ENCODE peak calls at places on chromosomes 7 and 10, in ten cellular contexts. Q is RWPE1, I is IMR-90, X is NCI-H1694, W is activated gamma-delta T cell, J is NCI-H1105, F is GM19239, K is uterus, N is amniotic epithelial cell, Z is T-helper 2 cell. Y is an unnamed sample.

GRCh38 chr10:107914450-107915276 is 750.2 kb upstream of the SORCS1 start:
- DNase-seq in I (no peak), J (no peak), Z (no peak), F (no peak), Q (peak), W (peak), X (no peak), K (no peak), N (no peak), Y (no peak)

GRCh38 chr10:132927824-132928223 is 14.5 kb downstream of the CFAP46 start:
- DNase-seq in X (no peak), W (no peak), Q (no peak), J (no peak), F (no peak), K (no peak), Z (no peak), I (no peak), N (no peak), Y (no peak)

GRCh38 chr10:36109399-36110023 is 467.4 kb upstream of the FZD8 start:
- DNase-seq in Z (no peak), W (no peak), F (no peak), Q (no peak), N (no peak), X (no peak), K (no peak), I (no peak), J (no peak), Y (no peak)

GRCh38 chr10:126063353-126063791 is 167.0 kb downstream of the FANK1 start:
- DNase-seq in N (peak), K (no peak), J (no peak), I (peak), X (no peak), Q (peak), Z (no peak), F (no peak), W (no peak), Y (no peak)

GRCh38 chr10:122348512-122348911 is 26.0 kb upstream of the PLEKHA1 start:
- DNase-seq in I (no peak), Z (no peak), K (no peak), F (no peak), X (no peak), Q (no peak), J (peak), N (no peak), W (no peak), Y (no peak)

GRCh38 chr7:92177362-92177761 is 1.6 kb downstream of the LRRD1 start:
- DNase-seq in K (no peak), X (no peak), I (peak), Q (no peak), N (peak), W (no peak), F (no peak), Z (no peak), J (no peak), Y (no peak)

GRCh38 chr10:52312999-52313349 is 1.1 kb upstream of the DKK1 start:
- DNase-seq in X (no peak), I (peak), N (peak), Z (no peak), F (no peak), J (no peak), K (no peak), Q (no peak), W (no peak), Y (no peak)

GRCh38 chr10:119655566-119656001 is 4.4 kb downstream of the BAG3 start:
- DNase-seq in Z (no peak), X (no peak), I (peak), Q (peak), N (peak), W (no peak), J (no peak), K (peak), F (no peak), Y (peak)

GRCh38 chr10:107085661-107086525 is 78.6 kb downstream of the SORCS1 start:
- DNase-seq in Q (no peak), I (no peak), X (no peak), F (no peak), Z (no peak), J (no peak), K (no peak), N (no peak), W (no peak), Y (no peak)

GRCh38 chr7:47266131-47266706 is 315.7 kb downstream of the TNS3 start:
- DNase-seq in I (peak), K (peak), J (peak), X (peak), F (peak), N (peak), Z (no peak), Q (peak), W (no peak), Y (no peak)

GRCh38 chr10:45495438-45496152 is 121.6 kb downstream of the ALOX5 start:
- DNase-seq in I (no peak), N (peak), Z (no peak), Q (no peak), J (no peak), F (no peak), K (no peak), X (no peak), W (no peak), Y (no peak)

GRCh38 chr7:36287371-36288241 is 102.1 kb upstream of the ANLN start:
- DNase-seq in F (no peak), I (no peak), X (no peak), N (no peak), W (peak), Z (no peak), K (no peak), J (no peak), Q (no peak), Y (no peak)

GRCh38 chr10:21533577-21534475 is at the start of gene MLLT10:
- DNase-seq in X (peak), N (peak), K (peak), J (peak), F (peak), I (peak), Q (peak), Z (peak), W (peak), Y (peak)

GRCh38 chr10:112912441-112912911 is 37.6 kb upstream of the TCF7L2 start:
- DNase-seq in Z (no peak), N (no peak), X (no peak), F (no peak), I (peak), W (no peak), K (peak), Q (no peak), J (no peak), Y (no peak)

GRCh38 chr10:120517196-120517595 is 60.2 kb downstream of the PLPP4 start:
- DNase-seq in J (no peak), Z (no peak), W (no peak), X (no peak), I (no peak), F (no peak), N (no peak), K (no peak), Q (no peak), Y (no peak)

GRCh38 chr10:43760514-43760913 is 111.8 kb upstream of the ZNF32 start:
- DNase-seq in N (no peak), X (no peak), J (no peak), I (no peak), Z (no peak), W (no peak), K (no peak), Q (no peak), F (no peak), Y (no peak)

GRCh38 chr7:41861642-41862041 is 158.8 kb upstream of the INHBA start:
- DNase-seq in K (no peak), W (no peak), F (no peak), X (no peak), Z (no peak), N (no peak), I (no peak), Q (no peak), J (no peak), Y (no peak)

GRCh38 chr7:137169282-137169698 is 174.2 kb downstream of the PTN start:
- DNase-seq in Z (no peak), K (peak), Q (peak), X (no peak), I (peak), F (no peak), W (no peak), J (peak), N (peak), Y (no peak)

GRCh38 chr7:108147031-108147563 is 16.9 kb upstream of the LAMB4 start:
- DNase-seq in W (no peak), X (peak), J (peak), Q (no peak), Z (no peak), I (no peak), N (no peak), K (peak), F (no peak), Y (no peak)

GRCh38 chr7:48171190-48171589 is at the start of gene ABCA13:
- DNase-seq in N (peak), Q (peak), I (peak), K (no peak), F (no peak), W (no peak), J (no peak), Z (no peak), X (no peak), Y (no peak)

GRCh38 chr7:39758234-39758970 is 135.0 kb downstream of the RALA start:
- DNase-seq in X (no peak), K (no peak), Z (no peak), W (no peak), I (no peak), Q (no peak), J (no peak), N (no peak), F (no peak), Y (no peak)

GRCh38 chr10:10204415-10204814 is 813.3 kb upstream of the CELF2 start:
- DNase-seq in K (no peak), N (no peak), I (no peak), Z (no peak), F (no peak), X (no peak), Q (no peak), J (no peak), W (no peak), Y (no peak)

GRCh38 chr10:60348982-60349381 is 40.7 kb downstream of the ANK3 start:
- DNase-seq in K (no peak), F (no peak), N (peak), X (no peak), J (no peak), I (peak), Z (no peak), Q (no peak), W (no peak), Y (no peak)

GRCh38 chr7:1757601-1758000 is 87.5 kb downstream of the ELFN1 start:
- DNase-seq in K (no peak), N (no peak), Z (no peak), W (no peak), X (no peak), Q (no peak), F (no peak), I (no peak), J (no peak), Y (no peak)

GRCh38 chr10:64173826-64174225 is 652.6 kb downstream of the REEP3 start:
- DNase-seq in I (no peak), Q (no peak), W (no peak), J (no peak), K (no peak), Z (no peak), N (no peak), F (no peak), X (no peak), Y (no peak)

GRCh38 chr7:99648843-99649242 is 31.0 kb downstream of the CYP3A5 start:
- DNase-seq in K (no peak), Z (no peak), Q (no peak), J (no peak), F (no peak), W (no peak), I (no peak), N (no peak), X (no peak), Y (no peak)

GRCh38 chr10:22053048-22053447 is 49.5 kb upstream of the DNAJC1 start:
- DNase-seq in Z (no peak), F (no peak), W (no peak), J (no peak), X (no peak), N (no peak), Q (no peak), I (no peak), K (no peak), Y (no peak)

GRCh38 chr10:133456041-133456951 is 2.6 kb downstream of the SCART1 start:
- DNase-seq in Q (no peak), N (no peak), Z (no peak), W (no peak), J (no peak), X (no peak), F (no peak), I (no peak), K (peak), Y (no peak)

GRCh38 chr10:69352569-69353264 is 64.0 kb downstream of the TACR2 start:
- DNase-seq in Q (no peak), W (no peak), X (no peak), I (peak), K (no peak), J (no peak), N (peak), Z (no peak), F (no peak), Y (peak)

GRCh38 chr7:22052650-22053336 is 107.1 kb upstream of the CDCA7L start:
- DNase-seq in F (no peak), Z (no peak), J (no peak), K (no peak), Q (no peak), X (no peak), W (no peak), N (no peak), I (no peak), Y (no peak)

GRCh38 chr10:123287594-123288247 is 133.5 kb downstream of the BUB3 start:
- DNase-seq in Z (no peak), Q (peak), I (peak), F (no peak), J (no peak), W (no peak), X (no peak), N (peak), K (no peak), Y (peak)

GRCh38 chr7:78260826-78261225 is 462.3 kb downstream of the PHTF2 start:
- DNase-seq in Z (no peak), N (no peak), J (no peak), X (no peak), K (no peak), W (no peak), F (no peak), I (peak), Q (no peak), Y (no peak)